ENCODE peak calls at places on chromosomes 1 and 21, in eight cellular contexts. One of them, this sample, is unnamed.

GRCh38 chr21:38927776-38928175 is 122.0 kb downstream of the ETS2 start:
- DNase-seq in suprapubic skin: no peak
- DNase-seq in SJSA1: no peak
- DNase-seq in uterus: no peak
- DNase-seq in BE2C: no peak
- DNase-seq in heart left ventricle: no peak
- DNase-seq in cardiac muscle cell: no peak
- DNase-seq in CD8-positive, alpha-beta T cell: no peak
- DNase-seq in this sample: no peak

GRCh38 chr1:106620521-106620954 is 435.9 kb upstream of the PRMT6 start:
- DNase-seq in uterus: no peak
- DNase-seq in BE2C: no peak
- DNase-seq in heart left ventricle: no peak
- DNase-seq in SJSA1: no peak
- DNase-seq in cardiac muscle cell: peak; percentile 14
- DNase-seq in suprapubic skin: no peak
- DNase-seq in CD8-positive, alpha-beta T cell: no peak
- DNase-seq in this sample: no peak

GRCh38 chr1:102550729-102551384 is 554.1 kb upstream of the OLFM3 start:
- DNase-seq in heart left ventricle: no peak
- DNase-seq in SJSA1: peak; percentile 6
- DNase-seq in cardiac muscle cell: peak; percentile 20
- DNase-seq in suprapubic skin: no peak
- DNase-seq in BE2C: peak; percentile 69
- DNase-seq in CD8-positive, alpha-beta T cell: no peak
- DNase-seq in uterus: no peak
- DNase-seq in this sample: peak; percentile 43

GRCh38 chr1:72557446-72558049 is 275.2 kb upstream of the NEGR1 start:
- DNase-seq in SJSA1: no peak
- DNase-seq in heart left ventricle: no peak
- DNase-seq in suprapubic skin: no peak
- DNase-seq in BE2C: no peak
- DNase-seq in cardiac muscle cell: peak; percentile 38
- DNase-seq in CD8-positive, alpha-beta T cell: no peak
- DNase-seq in uterus: no peak
- DNase-seq in this sample: no peak

GRCh38 chr1:24567792-24568388 is 12.0 kb downstream of the NCMAP start:
- DNase-seq in SJSA1: no peak
- DNase-seq in suprapubic skin: no peak
- DNase-seq in heart left ventricle: no peak
- DNase-seq in CD8-positive, alpha-beta T cell: no peak
- DNase-seq in cardiac muscle cell: no peak
- DNase-seq in BE2C: no peak
- DNase-seq in uterus: no peak
- DNase-seq in this sample: peak; percentile 57

GRCh38 chr1:152225678-152226077 is 1.7 kb upstream of the HRNR start:
- DNase-seq in uterus: no peak
- DNase-seq in BE2C: no peak
- DNase-seq in suprapubic skin: no peak
- DNase-seq in heart left ventricle: no peak
- DNase-seq in cardiac muscle cell: no peak
- DNase-seq in SJSA1: no peak
- DNase-seq in CD8-positive, alpha-beta T cell: no peak
- DNase-seq in this sample: no peak

GRCh38 chr21:29725025-29725736 is 214.6 kb downstream of the GRIK1 start:
- DNase-seq in uterus: no peak
- DNase-seq in cardiac muscle cell: no peak
- DNase-seq in SJSA1: no peak
- DNase-seq in suprapubic skin: no peak
- DNase-seq in CD8-positive, alpha-beta T cell: no peak
- DNase-seq in BE2C: no peak
- DNase-seq in heart left ventricle: no peak
- DNase-seq in this sample: no peak

GRCh38 chr1:87449348-87449963 is 120.8 kb downstream of the LMO4 start:
- DNase-seq in uterus: peak; percentile 16
- DNase-seq in CD8-positive, alpha-beta T cell: no peak
- DNase-seq in SJSA1: no peak
- DNase-seq in cardiac muscle cell: peak; percentile 54
- DNase-seq in heart left ventricle: peak; percentile 59
- DNase-seq in BE2C: peak; percentile 71
- DNase-seq in suprapubic skin: no peak
- DNase-seq in this sample: no peak

GRCh38 chr1:942864-943533 is 16.1 kb downstream of the NOC2L start:
- DNase-seq in uterus: peak; percentile 89
- DNase-seq in cardiac muscle cell: peak; percentile 90
- DNase-seq in SJSA1: peak; percentile 96
- DNase-seq in BE2C: no peak
- DNase-seq in CD8-positive, alpha-beta T cell: no peak
- DNase-seq in suprapubic skin: no peak
- DNase-seq in heart left ventricle: no peak
- DNase-seq in this sample: no peak

GRCh38 chr1:156160744-156161181 is 7.4 kb downstream of the SEMA4A start:
- DNase-seq in heart left ventricle: peak; percentile 92
- DNase-seq in cardiac muscle cell: peak; percentile 78
- DNase-seq in BE2C: peak; percentile 95
- DNase-seq in SJSA1: peak; percentile 64
- DNase-seq in uterus: peak; percentile 85
- DNase-seq in suprapubic skin: peak; percentile 94
- DNase-seq in CD8-positive, alpha-beta T cell: peak; percentile 38
- DNase-seq in this sample: no peak

GRCh38 chr1:20848162-20848561 is 61.1 kb upstream of the HP1BP3 start:
- DNase-seq in suprapubic skin: no peak
- DNase-seq in uterus: no peak
- DNase-seq in BE2C: no peak
- DNase-seq in SJSA1: peak; percentile 30
- DNase-seq in heart left ventricle: no peak
- DNase-seq in CD8-positive, alpha-beta T cell: no peak
- DNase-seq in cardiac muscle cell: no peak
- DNase-seq in this sample: peak; percentile 1

DNA sequence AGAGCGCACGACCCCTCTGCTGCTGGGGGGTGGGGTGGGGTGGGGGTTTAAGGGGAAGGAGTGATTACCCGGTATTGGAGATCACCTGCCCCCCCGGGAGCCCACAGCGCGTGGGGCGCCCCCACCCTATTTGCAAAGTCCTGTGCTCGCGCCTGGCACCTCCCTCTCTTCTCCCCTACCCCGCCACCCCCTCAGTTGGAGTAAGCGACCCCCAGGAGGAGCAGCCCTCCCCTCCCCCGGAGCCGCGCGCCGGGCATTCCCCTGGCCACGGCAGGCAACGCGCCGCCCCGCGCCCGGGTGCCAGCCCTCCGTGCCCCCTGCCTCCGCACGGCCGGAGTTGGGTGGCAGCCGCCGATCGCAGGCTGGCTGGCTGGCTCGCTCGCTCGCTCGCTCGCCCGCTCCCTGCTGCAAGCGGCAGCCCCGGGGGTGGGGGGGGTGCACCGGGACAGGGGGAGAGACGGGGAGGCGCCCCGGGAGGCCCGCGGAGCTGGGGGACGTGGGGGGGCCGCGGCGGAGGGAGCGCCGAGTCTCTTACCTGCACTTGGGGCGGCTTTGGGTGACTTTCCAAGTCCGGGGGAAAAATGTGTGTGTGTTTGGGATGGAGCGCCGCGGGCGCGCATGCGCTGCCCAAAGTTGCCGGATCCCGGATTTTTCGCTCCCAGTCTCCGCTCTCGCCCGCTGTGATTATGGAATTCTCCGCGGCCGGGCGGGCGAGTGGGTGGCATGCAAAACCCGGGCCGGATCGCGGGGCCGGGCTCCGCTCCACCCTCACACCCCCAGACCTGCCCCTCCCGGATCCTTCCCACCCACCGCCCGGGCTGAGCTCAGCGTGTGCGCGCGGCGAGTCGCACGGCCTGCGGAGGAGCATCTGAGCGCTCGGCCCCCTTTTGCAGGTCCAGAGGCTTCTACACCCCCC is at the start of gene CASZ1:
- DNase-seq in cardiac muscle cell: peak; percentile 92
- DNase-seq in heart left ventricle: peak; percentile 90
- DNase-seq in suprapubic skin: no peak
- DNase-seq in CD8-positive, alpha-beta T cell: no peak
- DNase-seq in SJSA1: peak; percentile 70
- DNase-seq in BE2C: peak; percentile 82
- DNase-seq in uterus: peak; percentile 77
- DNase-seq in this sample: peak; percentile 76
- H3K4me3 ChIP-seq in cardiac muscle cell: peak within 1 kb of the TSS; percentile 99
- H3K4me3 ChIP-seq in heart left ventricle: peak within 1 kb of the TSS; percentile 59
- H3K4me3 ChIP-seq in suprapubic skin: peak within 1 kb of the TSS; percentile 81
- H3K4me3 ChIP-seq in CD8-positive, alpha-beta T cell: no peak within 1 kb of the TSS
- H3K4me3 ChIP-seq in SJSA1: peak within 1 kb of the TSS; percentile 41
- H3K4me3 ChIP-seq in BE2C: peak within 1 kb of the TSS; percentile 67
- H3K4me3 ChIP-seq in uterus: peak within 1 kb of the TSS; percentile 37
- H3K4me3 ChIP-seq in this sample: peak within 1 kb of the TSS; percentile 46

GRCh38 chr21:42233067-42233981 is 14.4 kb downstream of the ABCG1 start:
- DNase-seq in SJSA1: peak; percentile 34
- DNase-seq in CD8-positive, alpha-beta T cell: peak; percentile 64
- DNase-seq in BE2C: peak; percentile 62
- DNase-seq in heart left ventricle: peak; percentile 67
- DNase-seq in suprapubic skin: peak; percentile 92
- DNase-seq in uterus: peak; percentile 70
- DNase-seq in cardiac muscle cell: peak; percentile 81
- DNase-seq in this sample: no peak
- H3K4me1 ChIP-seq in SJSA1: peaks cover 31% of the 10 kb centered on the region
- H3K4me1 ChIP-seq in CD8-positive, alpha-beta T cell: peaks cover 80% of the 10 kb centered on the region
- H3K4me1 ChIP-seq in BE2C: peaks cover 29% of the 10 kb centered on the region
- H3K4me1 ChIP-seq in heart left ventricle: peaks cover 81% of the 10 kb centered on the region
- H3K4me1 ChIP-seq in suprapubic skin: peaks cover 95% of the 10 kb centered on the region
- H3K4me1 ChIP-seq in uterus: peaks cover 17% of the 10 kb centered on the region
- H3K4me1 ChIP-seq in cardiac muscle cell: peaks cover 34% of the 10 kb centered on the region
- H3K4me1 ChIP-seq in this sample: peaks cover 3% of the 10 kb centered on the region

GRCh38 chr1:245605480-245606156 is 450.8 kb downstream of the KIF26B start:
- DNase-seq in uterus: no peak
- DNase-seq in CD8-positive, alpha-beta T cell: no peak
- DNase-seq in SJSA1: peak; percentile 70
- DNase-seq in heart left ventricle: no peak
- DNase-seq in cardiac muscle cell: peak; percentile 94
- DNase-seq in suprapubic skin: no peak
- DNase-seq in BE2C: peak; percentile 95
- DNase-seq in this sample: no peak
- H3K4me3 ChIP-seq in uterus: no peak overlapping the region
- H3K4me3 ChIP-seq in CD8-positive, alpha-beta T cell: no peak overlapping the region
- H3K4me3 ChIP-seq in SJSA1: no peak overlapping the region
- H3K4me3 ChIP-seq in heart left ventricle: no peak overlapping the region
- H3K4me3 ChIP-seq in cardiac muscle cell: no peak overlapping the region
- H3K4me3 ChIP-seq in suprapubic skin: no peak overlapping the region
- H3K4me3 ChIP-seq in BE2C: peak overlapping the region; percentile 42
- H3K4me3 ChIP-seq in this sample: no peak overlapping the region

GRCh38 chr1:26539722-26540121 is 10.2 kb downstream of the RPS6KA1 start:
- DNase-seq in BE2C: no peak
- DNase-seq in suprapubic skin: no peak
- DNase-seq in cardiac muscle cell: no peak
- DNase-seq in uterus: no peak
- DNase-seq in SJSA1: no peak
- DNase-seq in heart left ventricle: no peak
- DNase-seq in CD8-positive, alpha-beta T cell: no peak
- DNase-seq in this sample: no peak

GRCh38 chr1:26538480-26539412 is 9.2 kb downstream of the RPS6KA1 start:
- DNase-seq in cardiac muscle cell: peak; percentile 64
- DNase-seq in suprapubic skin: no peak
- DNase-seq in CD8-positive, alpha-beta T cell: peak; percentile 27
- DNase-seq in heart left ventricle: no peak
- DNase-seq in BE2C: peak; percentile 26
- DNase-seq in SJSA1: peak; percentile 35
- DNase-seq in uterus: no peak
- DNase-seq in this sample: peak; percentile 36

GRCh38 chr1:26536521-26536920 is 7.0 kb downstream of the RPS6KA1 start:
- DNase-seq in BE2C: no peak
- DNase-seq in CD8-positive, alpha-beta T cell: no peak
- DNase-seq in SJSA1: no peak
- DNase-seq in cardiac muscle cell: no peak
- DNase-seq in uterus: no peak
- DNase-seq in suprapubic skin: no peak
- DNase-seq in heart left ventricle: no peak
- DNase-seq in this sample: no peak

GRCh38 chr1:26536081-26536480 is 6.5 kb downstream of the RPS6KA1 start:
- DNase-seq in CD8-positive, alpha-beta T cell: no peak
- DNase-seq in heart left ventricle: no peak
- DNase-seq in BE2C: no peak
- DNase-seq in SJSA1: no peak
- DNase-seq in uterus: no peak
- DNase-seq in suprapubic skin: no peak
- DNase-seq in cardiac muscle cell: no peak
- DNase-seq in this sample: no peak

GRCh38 chr1:26537951-26538352 is 8.4 kb downstream of the RPS6KA1 start:
- DNase-seq in SJSA1: no peak
- DNase-seq in suprapubic skin: peak; percentile 72
- DNase-seq in cardiac muscle cell: peak; percentile 59
- DNase-seq in BE2C: no peak
- DNase-seq in uterus: no peak
- DNase-seq in heart left ventricle: no peak
- DNase-seq in CD8-positive, alpha-beta T cell: no peak
- DNase-seq in this sample: peak; percentile 55
- H3K4me1 ChIP-seq in SJSA1: peaks cover 16% of the 10 kb centered on the region
- H3K4me1 ChIP-seq in suprapubic skin: peaks cover 36% of the 10 kb centered on the region
- H3K4me1 ChIP-seq in cardiac muscle cell: peaks cover 17% of the 10 kb centered on the region
- H3K4me1 ChIP-seq in BE2C: no peaks in the 10 kb centered on the region
- H3K4me1 ChIP-seq in uterus: no peaks in the 10 kb centered on the region
- H3K4me1 ChIP-seq in heart left ventricle: peaks cover 13% of the 10 kb centered on the region
- H3K4me1 ChIP-seq in CD8-positive, alpha-beta T cell: peaks cover 65% of the 10 kb centered on the region
- H3K4me1 ChIP-seq in this sample: peaks cover 7% of the 10 kb centered on the region

DNA sequence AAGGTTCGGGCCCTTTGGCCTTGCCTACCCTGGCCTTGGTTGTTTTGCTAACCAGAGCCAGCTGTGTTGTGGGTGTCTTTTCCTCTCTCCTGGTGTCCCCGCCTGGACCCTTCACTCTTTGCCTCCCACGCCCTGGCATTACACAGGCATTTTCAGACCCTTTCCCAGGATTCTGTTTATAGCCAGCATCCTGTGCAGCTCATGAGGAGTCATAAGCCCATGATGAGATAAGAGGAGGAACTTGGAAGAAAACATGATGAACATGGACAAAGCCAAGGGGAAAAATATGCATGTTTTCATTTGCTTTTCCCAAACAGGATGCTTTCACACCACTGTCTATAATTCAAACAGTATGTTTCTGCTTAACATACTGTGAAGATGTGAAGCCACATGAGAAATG is 18.6 kb upstream of the WARS2 start:
- DNase-seq in CD8-positive, alpha-beta T cell: no peak
- DNase-seq in cardiac muscle cell: peak; percentile 57
- DNase-seq in suprapubic skin: no peak
- DNase-seq in uterus: no peak
- DNase-seq in BE2C: no peak
- DNase-seq in heart left ventricle: no peak
- DNase-seq in SJSA1: no peak
- DNase-seq in this sample: no peak
- H3K4me3 ChIP-seq in CD8-positive, alpha-beta T cell: no peak overlapping the region
- H3K4me3 ChIP-seq in cardiac muscle cell: no peak overlapping the region
- H3K4me3 ChIP-seq in suprapubic skin: no peak overlapping the region
- H3K4me3 ChIP-seq in uterus: no peak overlapping the region
- H3K4me3 ChIP-seq in BE2C: no peak overlapping the region
- H3K4me3 ChIP-seq in heart left ventricle: no peak overlapping the region
- H3K4me3 ChIP-seq in SJSA1: no peak overlapping the region
- H3K4me3 ChIP-seq in this sample: no peak overlapping the region

GRCh38 chr1:13994386-13994785 is 294.4 kb downstream of the PRDM2 start:
- DNase-seq in uterus: no peak
- DNase-seq in SJSA1: no peak
- DNase-seq in suprapubic skin: no peak
- DNase-seq in cardiac muscle cell: no peak
- DNase-seq in CD8-positive, alpha-beta T cell: no peak
- DNase-seq in heart left ventricle: no peak
- DNase-seq in BE2C: no peak
- DNase-seq in this sample: no peak
- H3K4me1 ChIP-seq in uterus: no peaks in the 10 kb centered on the region
- H3K4me1 ChIP-seq in SJSA1: no peaks in the 10 kb centered on the region
- H3K4me1 ChIP-seq in suprapubic skin: no peaks in the 10 kb centered on the region
- H3K4me1 ChIP-seq in cardiac muscle cell: no peaks in the 10 kb centered on the region
- H3K4me1 ChIP-seq in CD8-positive, alpha-beta T cell: no peaks in the 10 kb centered on the region
- H3K4me1 ChIP-seq in heart left ventricle: no peaks in the 10 kb centered on the region
- H3K4me1 ChIP-seq in BE2C: no peaks in the 10 kb centered on the region
- H3K4me1 ChIP-seq in this sample: no peaks in the 10 kb centered on the region

This sample was measured in Caco-2.